ENCODE peak calls at places on chromosomes 11 and 22, in ten cellular contexts. One of them, this sample, is unnamed.

GRCh38 chr22:37103696-37104452 is 5.6 kb downstream of the TMPRSS6 start:
- DNase-seq in non-pigmented ciliary epithelial cell: no peak
- DNase-seq in Ammon's horn: no peak
- DNase-seq in EL: no peak
- DNase-seq in NCI-H1092: no peak
- DNase-seq in sciatic nerve: no peak
- DNase-seq in lung microvascular endothelial cell: no peak
- DNase-seq in stimulated activated CD4-positive, alpha-beta T cell treated with anti-CD3 and anti-CD28 coated beads, Interleukin-2, amount 100 ng/mL, for 48 hours: no peak
- DNase-seq in activated naive CD8-positive, alpha-beta T cell treated with anti-CD3 and anti-CD28 coated beads, Interleukin-2, amount 10 ng/mL, durations not matched to agents 7 days and 5 days: no peak
- DNase-seq in NCI-H146: no peak
- DNase-seq in this sample: no peak

GRCh38 chr11:20374746-20375305 is 11.3 kb downstream of the HTATIP2 start:
- DNase-seq in activated naive CD8-positive, alpha-beta T cell treated with anti-CD3 and anti-CD28 coated beads, Interleukin-2, amount 10 ng/mL, durations not matched to agents 7 days and 5 days: no peak
- DNase-seq in NCI-H146: no peak
- DNase-seq in lung microvascular endothelial cell: no peak
- DNase-seq in Ammon's horn: no peak
- DNase-seq in stimulated activated CD4-positive, alpha-beta T cell treated with anti-CD3 and anti-CD28 coated beads, Interleukin-2, amount 100 ng/mL, for 48 hours: no peak
- DNase-seq in non-pigmented ciliary epithelial cell: no peak
- DNase-seq in sciatic nerve: no peak
- DNase-seq in NCI-H1092: no peak
- DNase-seq in EL: peak
- DNase-seq in this sample: no peak

GRCh38 chr22:21624120-21624879 is 5.5 kb downstream of the YDJC start:
- DNase-seq in non-pigmented ciliary epithelial cell: no peak
- DNase-seq in EL: peak
- DNase-seq in lung microvascular endothelial cell: no peak
- DNase-seq in activated naive CD8-positive, alpha-beta T cell treated with anti-CD3 and anti-CD28 coated beads, Interleukin-2, amount 10 ng/mL, durations not matched to agents 7 days and 5 days: peak
- DNase-seq in sciatic nerve: no peak
- DNase-seq in stimulated activated CD4-positive, alpha-beta T cell treated with anti-CD3 and anti-CD28 coated beads, Interleukin-2, amount 100 ng/mL, for 48 hours: peak
- DNase-seq in NCI-H146: no peak
- DNase-seq in Ammon's horn: no peak
- DNase-seq in NCI-H1092: no peak
- DNase-seq in this sample: peak

GRCh38 chr11:45371251-45371749 is 85.2 kb upstream of the SYT13 start:
- DNase-seq in activated naive CD8-positive, alpha-beta T cell treated with anti-CD3 and anti-CD28 coated beads, Interleukin-2, amount 10 ng/mL, durations not matched to agents 7 days and 5 days: peak
- DNase-seq in Ammon's horn: peak
- DNase-seq in sciatic nerve: peak
- DNase-seq in stimulated activated CD4-positive, alpha-beta T cell treated with anti-CD3 and anti-CD28 coated beads, Interleukin-2, amount 100 ng/mL, for 48 hours: peak
- DNase-seq in non-pigmented ciliary epithelial cell: no peak
- DNase-seq in EL: peak
- DNase-seq in NCI-H1092: peak
- DNase-seq in lung microvascular endothelial cell: peak
- DNase-seq in NCI-H146: peak
- DNase-seq in this sample: peak

GRCh38 chr11:126347751-126348628 is 7.5 kb upstream of the ST3GAL4 start:
- DNase-seq in sciatic nerve: peak
- DNase-seq in NCI-H146: no peak
- DNase-seq in activated naive CD8-positive, alpha-beta T cell treated with anti-CD3 and anti-CD28 coated beads, Interleukin-2, amount 10 ng/mL, durations not matched to agents 7 days and 5 days: no peak
- DNase-seq in non-pigmented ciliary epithelial cell: no peak
- DNase-seq in stimulated activated CD4-positive, alpha-beta T cell treated with anti-CD3 and anti-CD28 coated beads, Interleukin-2, amount 100 ng/mL, for 48 hours: no peak
- DNase-seq in lung microvascular endothelial cell: no peak
- DNase-seq in EL: no peak
- DNase-seq in NCI-H1092: no peak
- DNase-seq in Ammon's horn: no peak
- DNase-seq in this sample: no peak

GRCh38 chr11:95337175-95337957 is 106.4 kb upstream of the SESN3 start:
- DNase-seq in activated naive CD8-positive, alpha-beta T cell treated with anti-CD3 and anti-CD28 coated beads, Interleukin-2, amount 10 ng/mL, durations not matched to agents 7 days and 5 days: peak
- DNase-seq in Ammon's horn: peak
- DNase-seq in NCI-H146: no peak
- DNase-seq in stimulated activated CD4-positive, alpha-beta T cell treated with anti-CD3 and anti-CD28 coated beads, Interleukin-2, amount 100 ng/mL, for 48 hours: peak
- DNase-seq in lung microvascular endothelial cell: peak
- DNase-seq in non-pigmented ciliary epithelial cell: no peak
- DNase-seq in EL: peak
- DNase-seq in sciatic nerve: peak
- DNase-seq in NCI-H1092: peak
- DNase-seq in this sample: peak

GRCh38 chr11:70891844-70892380 is 360.5 kb downstream of the SHANK2 start:
- DNase-seq in EL: no peak
- DNase-seq in sciatic nerve: no peak
- DNase-seq in non-pigmented ciliary epithelial cell: no peak
- DNase-seq in Ammon's horn: no peak
- DNase-seq in stimulated activated CD4-positive, alpha-beta T cell treated with anti-CD3 and anti-CD28 coated beads, Interleukin-2, amount 100 ng/mL, for 48 hours: no peak
- DNase-seq in activated naive CD8-positive, alpha-beta T cell treated with anti-CD3 and anti-CD28 coated beads, Interleukin-2, amount 10 ng/mL, durations not matched to agents 7 days and 5 days: no peak
- DNase-seq in NCI-H1092: no peak
- DNase-seq in lung microvascular endothelial cell: no peak
- DNase-seq in NCI-H146: no peak
- DNase-seq in this sample: no peak

GRCh38 chr11:65685981-65686380 is 23.3 kb upstream of the RELA start:
- DNase-seq in EL: no peak
- DNase-seq in stimulated activated CD4-positive, alpha-beta T cell treated with anti-CD3 and anti-CD28 coated beads, Interleukin-2, amount 100 ng/mL, for 48 hours: no peak
- DNase-seq in NCI-H1092: no peak
- DNase-seq in Ammon's horn: no peak
- DNase-seq in activated naive CD8-positive, alpha-beta T cell treated with anti-CD3 and anti-CD28 coated beads, Interleukin-2, amount 10 ng/mL, durations not matched to agents 7 days and 5 days: no peak
- DNase-seq in non-pigmented ciliary epithelial cell: no peak
- DNase-seq in lung microvascular endothelial cell: no peak
- DNase-seq in NCI-H146: no peak
- DNase-seq in sciatic nerve: no peak
- DNase-seq in this sample: no peak

GRCh38 chr22:29307658-29308147 is 1.3 kb downstream of the GAS2L1 start:
- DNase-seq in lung microvascular endothelial cell: no peak
- DNase-seq in NCI-H146: no peak
- DNase-seq in stimulated activated CD4-positive, alpha-beta T cell treated with anti-CD3 and anti-CD28 coated beads, Interleukin-2, amount 100 ng/mL, for 48 hours: no peak
- DNase-seq in activated naive CD8-positive, alpha-beta T cell treated with anti-CD3 and anti-CD28 coated beads, Interleukin-2, amount 10 ng/mL, durations not matched to agents 7 days and 5 days: no peak
- DNase-seq in EL: no peak
- DNase-seq in non-pigmented ciliary epithelial cell: no peak
- DNase-seq in sciatic nerve: no peak
- DNase-seq in Ammon's horn: no peak
- DNase-seq in NCI-H1092: no peak
- DNase-seq in this sample: no peak

GRCh38 chr11:119051440-119052162 is 5.4 kb downstream of the HYOU1 start:
- DNase-seq in Ammon's horn: no peak
- DNase-seq in EL: no peak
- DNase-seq in sciatic nerve: no peak
- DNase-seq in lung microvascular endothelial cell: no peak
- DNase-seq in activated naive CD8-positive, alpha-beta T cell treated with anti-CD3 and anti-CD28 coated beads, Interleukin-2, amount 10 ng/mL, durations not matched to agents 7 days and 5 days: no peak
- DNase-seq in stimulated activated CD4-positive, alpha-beta T cell treated with anti-CD3 and anti-CD28 coated beads, Interleukin-2, amount 100 ng/mL, for 48 hours: no peak
- DNase-seq in non-pigmented ciliary epithelial cell: no peak
- DNase-seq in NCI-H146: no peak
- DNase-seq in NCI-H1092: no peak
- DNase-seq in this sample: no peak

GRCh38 chr22:32596471-32596870 is 121.9 kb downstream of the FBXO7 start:
- DNase-seq in non-pigmented ciliary epithelial cell: no peak
- DNase-seq in NCI-H146: no peak
- DNase-seq in lung microvascular endothelial cell: no peak
- DNase-seq in EL: no peak
- DNase-seq in NCI-H1092: no peak
- DNase-seq in stimulated activated CD4-positive, alpha-beta T cell treated with anti-CD3 and anti-CD28 coated beads, Interleukin-2, amount 100 ng/mL, for 48 hours: no peak
- DNase-seq in Ammon's horn: no peak
- DNase-seq in activated naive CD8-positive, alpha-beta T cell treated with anti-CD3 and anti-CD28 coated beads, Interleukin-2, amount 10 ng/mL, durations not matched to agents 7 days and 5 days: no peak
- DNase-seq in sciatic nerve: peak
- DNase-seq in this sample: no peak

GRCh38 chr11:130631119-130631518 is 182.7 kb downstream of the ADAMTS15 start:
- DNase-seq in EL: peak
- DNase-seq in stimulated activated CD4-positive, alpha-beta T cell treated with anti-CD3 and anti-CD28 coated beads, Interleukin-2, amount 100 ng/mL, for 48 hours: no peak
- DNase-seq in Ammon's horn: no peak
- DNase-seq in non-pigmented ciliary epithelial cell: peak
- DNase-seq in NCI-H1092: no peak
- DNase-seq in sciatic nerve: no peak
- DNase-seq in activated naive CD8-positive, alpha-beta T cell treated with anti-CD3 and anti-CD28 coated beads, Interleukin-2, amount 10 ng/mL, durations not matched to agents 7 days and 5 days: no peak
- DNase-seq in lung microvascular endothelial cell: no peak
- DNase-seq in NCI-H146: no peak
- DNase-seq in this sample: no peak

GRCh38 chr11:36012410-36012809 is 68.5 kb downstream of the LDLRAD3 start:
- DNase-seq in activated naive CD8-positive, alpha-beta T cell treated with anti-CD3 and anti-CD28 coated beads, Interleukin-2, amount 10 ng/mL, durations not matched to agents 7 days and 5 days: no peak
- DNase-seq in lung microvascular endothelial cell: peak
- DNase-seq in EL: peak
- DNase-seq in NCI-H1092: no peak
- DNase-seq in sciatic nerve: no peak
- DNase-seq in non-pigmented ciliary epithelial cell: no peak
- DNase-seq in NCI-H146: no peak
- DNase-seq in Ammon's horn: no peak
- DNase-seq in stimulated activated CD4-positive, alpha-beta T cell treated with anti-CD3 and anti-CD28 coated beads, Interleukin-2, amount 100 ng/mL, for 48 hours: no peak
- DNase-seq in this sample: no peak

GRCh38 chr11:71323876-71324526 is 71.6 kb upstream of the SHANK2 start:
- DNase-seq in sciatic nerve: no peak
- DNase-seq in stimulated activated CD4-positive, alpha-beta T cell treated with anti-CD3 and anti-CD28 coated beads, Interleukin-2, amount 100 ng/mL, for 48 hours: no peak
- DNase-seq in activated naive CD8-positive, alpha-beta T cell treated with anti-CD3 and anti-CD28 coated beads, Interleukin-2, amount 10 ng/mL, durations not matched to agents 7 days and 5 days: no peak
- DNase-seq in NCI-H146: no peak
- DNase-seq in Ammon's horn: no peak
- DNase-seq in NCI-H1092: no peak
- DNase-seq in EL: no peak
- DNase-seq in lung microvascular endothelial cell: no peak
- DNase-seq in non-pigmented ciliary epithelial cell: no peak
- DNase-seq in this sample: no peak

GRCh38 chr11:65861165-65861505 is 902 bp downstream of the MUS81 start:
- DNase-seq in EL: no peak
- DNase-seq in NCI-H1092: no peak
- DNase-seq in NCI-H146: peak
- DNase-seq in Ammon's horn: no peak
- DNase-seq in lung microvascular endothelial cell: no peak
- DNase-seq in sciatic nerve: peak
- DNase-seq in stimulated activated CD4-positive, alpha-beta T cell treated with anti-CD3 and anti-CD28 coated beads, Interleukin-2, amount 100 ng/mL, for 48 hours: no peak
- DNase-seq in activated naive CD8-positive, alpha-beta T cell treated with anti-CD3 and anti-CD28 coated beads, Interleukin-2, amount 10 ng/mL, durations not matched to agents 7 days and 5 days: no peak
- DNase-seq in non-pigmented ciliary epithelial cell: no peak
- DNase-seq in this sample: no peak

GRCh38 chr11:76592025-76592914 is 78.3 kb downstream of the LRRC32 start:
- DNase-seq in EL: no peak
- DNase-seq in NCI-H1092: no peak
- DNase-seq in Ammon's horn: no peak
- DNase-seq in lung microvascular endothelial cell: no peak
- DNase-seq in non-pigmented ciliary epithelial cell: no peak
- DNase-seq in stimulated activated CD4-positive, alpha-beta T cell treated with anti-CD3 and anti-CD28 coated beads, Interleukin-2, amount 100 ng/mL, for 48 hours: no peak
- DNase-seq in activated naive CD8-positive, alpha-beta T cell treated with anti-CD3 and anti-CD28 coated beads, Interleukin-2, amount 10 ng/mL, durations not matched to agents 7 days and 5 days: no peak
- DNase-seq in NCI-H146: peak
- DNase-seq in sciatic nerve: no peak
- DNase-seq in this sample: no peak

GRCh38 chr11:69010361-69010891 is 2.6 kb downstream of the MRGPRF start:
- DNase-seq in non-pigmented ciliary epithelial cell: no peak
- DNase-seq in NCI-H146: peak
- DNase-seq in EL: peak
- DNase-seq in activated naive CD8-positive, alpha-beta T cell treated with anti-CD3 and anti-CD28 coated beads, Interleukin-2, amount 10 ng/mL, durations not matched to agents 7 days and 5 days: no peak
- DNase-seq in Ammon's horn: no peak
- DNase-seq in sciatic nerve: no peak
- DNase-seq in lung microvascular endothelial cell: no peak
- DNase-seq in stimulated activated CD4-positive, alpha-beta T cell treated with anti-CD3 and anti-CD28 coated beads, Interleukin-2, amount 100 ng/mL, for 48 hours: no peak
- DNase-seq in NCI-H1092: no peak
- DNase-seq in this sample: no peak

GRCh38 chr11:834371-835316 is 1.9 kb downstream of the CD151 start:
- DNase-seq in NCI-H1092: no peak
- DNase-seq in EL: peak
- DNase-seq in lung microvascular endothelial cell: peak
- DNase-seq in stimulated activated CD4-positive, alpha-beta T cell treated with anti-CD3 and anti-CD28 coated beads, Interleukin-2, amount 100 ng/mL, for 48 hours: no peak
- DNase-seq in non-pigmented ciliary epithelial cell: no peak
- DNase-seq in activated naive CD8-positive, alpha-beta T cell treated with anti-CD3 and anti-CD28 coated beads, Interleukin-2, amount 10 ng/mL, durations not matched to agents 7 days and 5 days: no peak
- DNase-seq in Ammon's horn: peak
- DNase-seq in NCI-H146: no peak
- DNase-seq in sciatic nerve: no peak
- DNase-seq in this sample: peak

GRCh38 chr11:73001615-73002014 is 140.5 kb downstream of the FCHSD2 start:
- DNase-seq in NCI-H146: peak
- DNase-seq in EL: peak
- DNase-seq in sciatic nerve: no peak
- DNase-seq in non-pigmented ciliary epithelial cell: no peak
- DNase-seq in Ammon's horn: no peak
- DNase-seq in activated naive CD8-positive, alpha-beta T cell treated with anti-CD3 and anti-CD28 coated beads, Interleukin-2, amount 10 ng/mL, durations not matched to agents 7 days and 5 days: no peak
- DNase-seq in lung microvascular endothelial cell: peak
- DNase-seq in stimulated activated CD4-positive, alpha-beta T cell treated with anti-CD3 and anti-CD28 coated beads, Interleukin-2, amount 100 ng/mL, for 48 hours: no peak
- DNase-seq in NCI-H1092: no peak
- DNase-seq in this sample: peak

GRCh38 chr11:5043385-5043784 is 2.9 kb upstream of the OR52J3 start:
- DNase-seq in NCI-H1092: no peak
- DNase-seq in lung microvascular endothelial cell: no peak
- DNase-seq in non-pigmented ciliary epithelial cell: peak
- DNase-seq in NCI-H146: no peak
- DNase-seq in EL: no peak
- DNase-seq in activated naive CD8-positive, alpha-beta T cell treated with anti-CD3 and anti-CD28 coated beads, Interleukin-2, amount 10 ng/mL, durations not matched to agents 7 days and 5 days: no peak
- DNase-seq in stimulated activated CD4-positive, alpha-beta T cell treated with anti-CD3 and anti-CD28 coated beads, Interleukin-2, amount 100 ng/mL, for 48 hours: no peak
- DNase-seq in sciatic nerve: no peak
- DNase-seq in Ammon's horn: no peak
- DNase-seq in this sample: no peak

GRCh38 chr22:20748820-20749428 is 25.0 kb upstream of the SERPIND1 start:
- DNase-seq in EL: no peak
- DNase-seq in sciatic nerve: no peak
- DNase-seq in activated naive CD8-positive, alpha-beta T cell treated with anti-CD3 and anti-CD28 coated beads, Interleukin-2, amount 10 ng/mL, durations not matched to agents 7 days and 5 days: no peak
- DNase-seq in NCI-H1092: no peak
- DNase-seq in non-pigmented ciliary epithelial cell: peak
- DNase-seq in lung microvascular endothelial cell: no peak
- DNase-seq in NCI-H146: no peak
- DNase-seq in stimulated activated CD4-positive, alpha-beta T cell treated with anti-CD3 and anti-CD28 coated beads, Interleukin-2, amount 100 ng/mL, for 48 hours: no peak
- DNase-seq in Ammon's horn: no peak
- DNase-seq in this sample: no peak

GRCh38 chr22:19505735-19506126 is 18.5 kb downstream of the CLDN5 start:
- DNase-seq in non-pigmented ciliary epithelial cell: no peak
- DNase-seq in NCI-H1092: no peak
- DNase-seq in lung microvascular endothelial cell: no peak
- DNase-seq in Ammon's horn: no peak
- DNase-seq in stimulated activated CD4-positive, alpha-beta T cell treated with anti-CD3 and anti-CD28 coated beads, Interleukin-2, amount 100 ng/mL, for 48 hours: no peak
- DNase-seq in sciatic nerve: no peak
- DNase-seq in activated naive CD8-positive, alpha-beta T cell treated with anti-CD3 and anti-CD28 coated beads, Interleukin-2, amount 10 ng/mL, durations not matched to agents 7 days and 5 days: no peak
- DNase-seq in NCI-H146: no peak
- DNase-seq in EL: no peak
- DNase-seq in this sample: no peak

GRCh38 chr11:111846063-111846462 is 25.3 kb downstream of the ALG9 start:
- DNase-seq in sciatic nerve: no peak
- DNase-seq in activated naive CD8-positive, alpha-beta T cell treated with anti-CD3 and anti-CD28 coated beads, Interleukin-2, amount 10 ng/mL, durations not matched to agents 7 days and 5 days: no peak
- DNase-seq in lung microvascular endothelial cell: peak
- DNase-seq in NCI-H146: no peak
- DNase-seq in stimulated activated CD4-positive, alpha-beta T cell treated with anti-CD3 and anti-CD28 coated beads, Interleukin-2, amount 100 ng/mL, for 48 hours: no peak
- DNase-seq in non-pigmented ciliary epithelial cell: peak
- DNase-seq in Ammon's horn: no peak
- DNase-seq in EL: peak
- DNase-seq in NCI-H1092: no peak
- DNase-seq in this sample: no peak

GRCh38 chr11:111694851-111695250 is 71.3 kb downstream of the PPP2R1B start:
- DNase-seq in NCI-H1092: no peak
- DNase-seq in sciatic nerve: no peak
- DNase-seq in EL: no peak
- DNase-seq in stimulated activated CD4-positive, alpha-beta T cell treated with anti-CD3 and anti-CD28 coated beads, Interleukin-2, amount 100 ng/mL, for 48 hours: no peak
- DNase-seq in NCI-H146: peak
- DNase-seq in activated naive CD8-positive, alpha-beta T cell treated with anti-CD3 and anti-CD28 coated beads, Interleukin-2, amount 10 ng/mL, durations not matched to agents 7 days and 5 days: no peak
- DNase-seq in non-pigmented ciliary epithelial cell: peak
- DNase-seq in lung microvascular endothelial cell: peak
- DNase-seq in Ammon's horn: peak
- DNase-seq in this sample: peak

GRCh38 chr11:43573233-43573632 is 107.3 kb upstream of the HSD17B12 start:
- DNase-seq in EL: peak
- DNase-seq in non-pigmented ciliary epithelial cell: no peak
- DNase-seq in stimulated activated CD4-positive, alpha-beta T cell treated with anti-CD3 and anti-CD28 coated beads, Interleukin-2, amount 100 ng/mL, for 48 hours: no peak
- DNase-seq in Ammon's horn: no peak
- DNase-seq in activated naive CD8-positive, alpha-beta T cell treated with anti-CD3 and anti-CD28 coated beads, Interleukin-2, amount 10 ng/mL, durations not matched to agents 7 days and 5 days: no peak
- DNase-seq in sciatic nerve: no peak
- DNase-seq in lung microvascular endothelial cell: peak
- DNase-seq in NCI-H1092: no peak
- DNase-seq in NCI-H146: peak
- DNase-seq in this sample: no peak

GRCh38 chr11:73372371-73372993 is 3.7 kb upstream of the RELT start:
- DNase-seq in non-pigmented ciliary epithelial cell: no peak
- DNase-seq in EL: peak
- DNase-seq in stimulated activated CD4-positive, alpha-beta T cell treated with anti-CD3 and anti-CD28 coated beads, Interleukin-2, amount 100 ng/mL, for 48 hours: no peak
- DNase-seq in activated naive CD8-positive, alpha-beta T cell treated with anti-CD3 and anti-CD28 coated beads, Interleukin-2, amount 10 ng/mL, durations not matched to agents 7 days and 5 days: no peak
- DNase-seq in sciatic nerve: no peak
- DNase-seq in NCI-H1092: no peak
- DNase-seq in lung microvascular endothelial cell: peak
- DNase-seq in Ammon's horn: no peak
- DNase-seq in NCI-H146: no peak
- DNase-seq in this sample: no peak

GRCh38 chr22:19292262-19293230 is 1.0 kb upstream of the CLTCL1 start:
- DNase-seq in sciatic nerve: no peak
- DNase-seq in NCI-H1092: no peak
- DNase-seq in NCI-H146: peak
- DNase-seq in non-pigmented ciliary epithelial cell: no peak
- DNase-seq in lung microvascular endothelial cell: no peak
- DNase-seq in stimulated activated CD4-positive, alpha-beta T cell treated with anti-CD3 and anti-CD28 coated beads, Interleukin-2, amount 100 ng/mL, for 48 hours: peak
- DNase-seq in EL: no peak
- DNase-seq in Ammon's horn: peak
- DNase-seq in activated naive CD8-positive, alpha-beta T cell treated with anti-CD3 and anti-CD28 coated beads, Interleukin-2, amount 10 ng/mL, durations not matched to agents 7 days and 5 days: peak
- DNase-seq in this sample: no peak

GRCh38 chr11:45805305-45806071 is 539 bp downstream of the SLC35C1 start:
- DNase-seq in lung microvascular endothelial cell: peak
- DNase-seq in NCI-H1092: no peak
- DNase-seq in activated naive CD8-positive, alpha-beta T cell treated with anti-CD3 and anti-CD28 coated beads, Interleukin-2, amount 10 ng/mL, durations not matched to agents 7 days and 5 days: peak
- DNase-seq in EL: peak
- DNase-seq in NCI-H146: peak
- DNase-seq in Ammon's horn: peak
- DNase-seq in sciatic nerve: peak
- DNase-seq in stimulated activated CD4-positive, alpha-beta T cell treated with anti-CD3 and anti-CD28 coated beads, Interleukin-2, amount 100 ng/mL, for 48 hours: peak
- DNase-seq in non-pigmented ciliary epithelial cell: no peak
- DNase-seq in this sample: no peak